ENCODE peak calls at places on chromosomes 11 and 22, in nine cellular contexts. M is HTR-8/SVneo; Z is AG10803; K is activated CD8-positive, alpha-beta T cell treated with anti-CD3 and anti-CD28 coated beads for 36 hours; W is stimulated activated CD8-positive, alpha-beta memory T cell treated with anti-CD3 and anti-CD28 coated beads, Interleukin-4, amount 100 ng/mL, for 24 hours; U is sigmoid colon; Q is neuronal stem cell; S is amygdala; D is H9. J is an unnamed sample.

GRCh38 chr11:1922411-1923113 is 3.1 kb downstream of the TNNT3 start:
- DNase-seq in D (no peak), W (no peak), K (no peak), Q (no peak), M (no peak), U (no peak), S (no peak), Z (no peak), J (no peak)

GRCh38 chr22:37184380-37184755 is 3.7 kb downstream of the C1QTNF6 start:
- DNase-seq in S (no peak), U (no peak), M (no peak), K (peak; percentile 1), Q (no peak), Z (no peak), W (no peak), D (no peak), J (no peak)

GRCh38 chr11:60795291-60795690 is 10.2 kb downstream of the MS4A10 start:
- DNase-seq in S (no peak), M (no peak), W (no peak), Z (no peak), U (no peak), D (no peak), Q (no peak), K (no peak), J (no peak)

GRCh38 chr22:20084547-20085413 is 4.7 kb downstream of the DGCR8 start:
- DNase-seq in Z (no peak), M (no peak), W (no peak), U (no peak), S (peak; percentile 20), Q (peak; percentile 40), K (peak; percentile 57), D (peak; percentile 83), J (no peak)

GRCh38 chr11:104997288-104997687 is 25.7 kb downstream of the CASP5 start:
- DNase-seq in K (no peak), M (peak; percentile 22), W (no peak), S (no peak), U (no peak), D (no peak), Q (no peak), Z (peak; percentile 4), J (no peak)

GRCh38 chr22:43088616-43088978 is 594 bp downstream of the TTLL1 start:
- DNase-seq in M (no peak), S (no peak), K (peak; percentile 12), Q (no peak), U (no peak), W (no peak), D (no peak), Z (no peak), J (no peak)

GRCh38 chr11:34348919-34349318 is 8.9 kb downstream of the ABTB2 start:
- DNase-seq in U (no peak), Z (peak; percentile 51), Q (no peak), S (no peak), W (no peak), K (no peak), M (no peak), D (peak; percentile 10), J (no peak)

GRCh38 chr11:78651923-78652602 is 77.4 kb upstream of the NARS2 start:
- DNase-seq in D (no peak), S (no peak), K (peak; percentile 78), W (peak; percentile 35), Z (no peak), U (no peak), M (no peak), Q (no peak), J (no peak)

GRCh38 chr11:11065396-11065795 is 207.5 kb upstream of the ZBED5 start:
- DNase-seq in Q (no peak), K (no peak), W (no peak), M (no peak), Z (no peak), S (no peak), U (no peak), D (peak; percentile 54), J (no peak)

GRCh38 chr11:66562907-66563583 is 5.4 kb downstream of the CTSF start:
- DNase-seq in M (no peak), U (no peak), D (no peak), W (no peak), S (no peak), K (no peak), Z (no peak), Q (no peak), J (no peak)

J was measured in anterior cingulate cortex.